ENCODE peak calls at places on chromosome 2, in four cellular contexts. V is A549, K is foreskin keratinocyte, L is HFFc6. X is an unnamed sample.

GRCh38 chr2:118123561-118124232 is 35.4 kb downstream of the INSIG2 start:
- DNase-seq in V (peak; percentile 69), K (peak; percentile 97), L (peak; percentile 96), X (no peak)

GRCh38 chr2:188798159-188798558 is 176.0 kb upstream of the COL3A1 start:
- DNase-seq in V (no peak), K (no peak), L (no peak), X (no peak)

GRCh38 chr2:40315684-40316083 is 136.2 kb downstream of the SLC8A1 start:
- DNase-seq in V (no peak), K (no peak), L (peak; percentile 62), X (no peak)

GRCh38 chr2:214808961-214809750 is at the start of gene BARD1:
- DNase-seq in V (peak; percentile 46), K (peak; percentile 28), L (peak; percentile 60), X (peak; percentile 80)

GRCh38 chr2:179861777-179862117 is 335 bp upstream of the ZNF385B start:
- DNase-seq in V (no peak), K (no peak), L (no peak), X (no peak)

GRCh38 chr2:207779523-207779922 is 9.8 kb upstream of the FZD5 start:
- DNase-seq in V (no peak), K (no peak), L (no peak), X (no peak)

GRCh38 chr2:238731961-238732360 is 115.9 kb upstream of the TWIST2 start:
- DNase-seq in V (no peak), K (no peak), L (no peak), X (peak; percentile 39)

GRCh38 chr2:196821195-196821594 is 12.0 kb upstream of the C2orf66 start:
- DNase-seq in V (no peak), K (no peak), L (peak; percentile 40), X (no peak)

GRCh38 chr2:101185656-101186055 is 34.5 kb upstream of the TBC1D8 start:
- DNase-seq in V (no peak), K (peak; percentile 78), L (no peak), X (no peak)

GRCh38 chr2:175676813-175677212 is 325.3 kb downstream of the LNPK start:
- DNase-seq in V (no peak), K (no peak), L (no peak), X (no peak)

GRCh38 chr2:84443477-84443876 is 15.6 kb downstream of the SUCLG1 start:
- DNase-seq in V (no peak), K (no peak), L (no peak), X (no peak)

GRCh38 chr2:162127422-162127821 is 24.6 kb downstream of the GCG start:
- DNase-seq in V (no peak), K (no peak), L (no peak), X (peak; percentile 56)

GRCh38 chr2:133821107-133821760 is 253.0 kb upstream of the NCKAP5 start:
- DNase-seq in V (no peak), K (no peak), L (peak; percentile 71), X (no peak)

GRCh38 chr2:203565076-203565475 is 30.0 kb upstream of the RAPH1 start:
- DNase-seq in V (no peak), K (no peak), L (no peak), X (no peak)

GRCh38 chr2:186882511-186883071 is 33.6 kb upstream of the ZSWIM2 start:
- DNase-seq in V (no peak), K (no peak), L (no peak), X (no peak)

GRCh38 chr2:90069290-90069894 is 1377.9 kb downstream of the RPIA start:
- DNase-seq in V (peak; percentile 26), K (no peak), L (peak; percentile 3), X (no peak)

GRCh38 chr2:129587426-129588064 is 391.9 kb upstream of the RAB6C start:
- DNase-seq in V (no peak), K (no peak), L (no peak), X (no peak)

GRCh38 chr2:26576565-26577441 is 64.4 kb downstream of the CIB4 start:
- DNase-seq in V (no peak), K (no peak), L (no peak), X (no peak)

GRCh38 chr2:237669129-237669627 is 41.8 kb downstream of the LRRFIP1 start:
- DNase-seq in V (no peak), K (no peak), L (no peak), X (no peak)

GRCh38 chr2:239264838-239265651 is 135.8 kb downstream of the HDAC4 start:
- DNase-seq in V (peak; percentile 36), K (peak; percentile 12), L (peak; percentile 55), X (peak; percentile 63)

GRCh38 chr2:200405599-200406298 is 99.3 kb downstream of the SPATS2L start:
- DNase-seq in V (peak; percentile 79), K (peak; percentile 81), L (peak; percentile 93), X (peak; percentile 78)

GRCh38 chr2:27264753-27265535 is 2.1 kb upstream of the SLC30A3 start:
- DNase-seq in V (peak; percentile 96), K (no peak), L (peak; percentile 28), X (peak; percentile 62)

GRCh38 chr2:105741216-105741615 is 3.5 kb upstream of the NCK2 start:
- DNase-seq in V (no peak), K (no peak), L (no peak), X (no peak)

GRCh38 chr2:196836440-196836839 is 27.3 kb upstream of the C2orf66 start:
- DNase-seq in V (no peak), K (peak; percentile 21), L (peak; percentile 30), X (no peak)

GRCh38 chr2:36808386-36808785 is 111.9 kb downstream of the VIT start:
- DNase-seq in V (no peak), K (no peak), L (no peak), X (no peak)